ENCODE peak calls at places on chromosomes 2 and 18, in four cellular contexts. One of them, this sample, is unnamed.

GRCh38 chr2:162676515-162676914 is 162.1 kb downstream of the KCNH7 start:
- DNase-seq in 8988T: no peak
- DNase-seq in fibroblast of mammary gland: no peak
- DNase-seq in GM23248: peak; percentile 0
- DNase-seq in this sample: no peak

GRCh38 chr2:191038241-191038725 is 24.3 kb upstream of the STAT1 start:
- DNase-seq in 8988T: no peak
- DNase-seq in GM23248: peak; percentile 93
- DNase-seq in fibroblast of mammary gland: peak; percentile 96
- DNase-seq in this sample: no peak

GRCh38 chr2:88827821-88828220 is 136.3 kb downstream of the RPIA start:
- DNase-seq in 8988T: no peak
- DNase-seq in GM23248: no peak
- DNase-seq in fibroblast of mammary gland: no peak
- DNase-seq in this sample: no peak

GRCh38 chr18:59814872-59815271 is 84.9 kb upstream of the PMAIP1 start:
- DNase-seq in GM23248: peak; percentile 91
- DNase-seq in 8988T: no peak
- DNase-seq in fibroblast of mammary gland: peak; percentile 97
- DNase-seq in this sample: no peak

GRCh38 chr18:42578781-42579180 is 536.7 kb downstream of the RIT2 start:
- DNase-seq in 8988T: no peak
- DNase-seq in fibroblast of mammary gland: peak; percentile 1
- DNase-seq in GM23248: peak; percentile 50
- DNase-seq in this sample: no peak

GRCh38 chr2:54903736-54904554 is 146.3 kb downstream of the RTN4 start:
- DNase-seq in fibroblast of mammary gland: peak; percentile 99
- DNase-seq in 8988T: peak; percentile 46
- DNase-seq in GM23248: peak; percentile 99
- DNase-seq in this sample: no peak

GRCh38 chr2:3445891-3446290 is 66.4 kb downstream of the TRAPPC12 start:
- DNase-seq in 8988T: no peak
- DNase-seq in fibroblast of mammary gland: no peak
- DNase-seq in GM23248: no peak
- DNase-seq in this sample: no peak

GRCh38 chr18:56302161-56302560 is 336.2 kb downstream of the TXNL1 start:
- DNase-seq in fibroblast of mammary gland: no peak
- DNase-seq in GM23248: no peak
- DNase-seq in 8988T: no peak
- DNase-seq in this sample: no peak

GRCh38 chr2:105919826-105920225 is 175.1 kb downstream of the NCK2 start:
- DNase-seq in 8988T: no peak
- DNase-seq in fibroblast of mammary gland: peak; percentile 60
- DNase-seq in GM23248: peak; percentile 59
- DNase-seq in this sample: no peak

GRCh38 chr2:65937379-65938160 is 497.4 kb upstream of the MEIS1 start:
- DNase-seq in fibroblast of mammary gland: peak; percentile 44
- DNase-seq in 8988T: no peak
- DNase-seq in GM23248: peak; percentile 38
- DNase-seq in this sample: no peak

GRCh38 chr2:46297546-46298271 is 502 bp downstream of the EPAS1 start:
- DNase-seq in GM23248: peak; percentile 53
- DNase-seq in fibroblast of mammary gland: no peak
- DNase-seq in 8988T: peak; percentile 61
- DNase-seq in this sample: peak; percentile 83

GRCh38 chr2:177553176-177553909 is 160.8 kb downstream of the AGPS start:
- DNase-seq in 8988T: no peak
- DNase-seq in fibroblast of mammary gland: peak; percentile 54
- DNase-seq in GM23248: peak; percentile 76
- DNase-seq in this sample: no peak

GRCh38 chr2:73907840-73908452 is 15.1 kb downstream of the ACTG2 start:
- DNase-seq in GM23248: peak; percentile 54
- DNase-seq in fibroblast of mammary gland: peak; percentile 45
- DNase-seq in 8988T: no peak
- DNase-seq in this sample: peak; percentile 19

GRCh38 chr2:62536873-62537547 is 31.0 kb upstream of the TMEM17 start:
- DNase-seq in 8988T: no peak
- DNase-seq in GM23248: no peak
- DNase-seq in fibroblast of mammary gland: no peak
- DNase-seq in this sample: no peak

GRCh38 chr2:34602262-34602661 is 1003.2 kb upstream of the FAM98A start:
- DNase-seq in 8988T: no peak
- DNase-seq in fibroblast of mammary gland: no peak
- DNase-seq in GM23248: no peak
- DNase-seq in this sample: no peak

GRCh38 chr2:199738723-199739412 is 112.1 kb downstream of the FTCDNL1 start:
- DNase-seq in fibroblast of mammary gland: peak; percentile 80
- DNase-seq in GM23248: peak; percentile 75
- DNase-seq in 8988T: no peak
- DNase-seq in this sample: peak; percentile 15

GRCh38 chr2:148058641-148059040 is 37.8 kb downstream of the MBD5 start:
- DNase-seq in GM23248: peak; percentile 47
- DNase-seq in fibroblast of mammary gland: peak; percentile 31
- DNase-seq in 8988T: no peak
- DNase-seq in this sample: no peak

GRCh38 chr2:193332938-193333337 is 1138.2 kb upstream of the TMEFF2 start:
- DNase-seq in fibroblast of mammary gland: peak; percentile 38
- DNase-seq in 8988T: no peak
- DNase-seq in GM23248: no peak
- DNase-seq in this sample: no peak

GRCh38 chr18:37322497-37323035 is 243.0 kb downstream of the CELF4 start:
- DNase-seq in GM23248: peak; percentile 76
- DNase-seq in 8988T: no peak
- DNase-seq in fibroblast of mammary gland: peak; percentile 34
- DNase-seq in this sample: peak; percentile 43

GRCh38 chr2:165007162-165007744 is 51.9 kb upstream of the SLC38A11 start:
- DNase-seq in GM23248: no peak
- DNase-seq in fibroblast of mammary gland: no peak
- DNase-seq in 8988T: no peak
- DNase-seq in this sample: no peak

GRCh38 chr2:151766421-151767153 is 32.3 kb upstream of the NEB start:
- DNase-seq in 8988T: no peak
- DNase-seq in fibroblast of mammary gland: no peak
- DNase-seq in GM23248: no peak
- DNase-seq in this sample: no peak

GRCh38 chr2:3461781-3462492 is 57.4 kb downstream of the ADI1 start:
- DNase-seq in 8988T: no peak
- DNase-seq in GM23248: peak; percentile 68
- DNase-seq in fibroblast of mammary gland: peak; percentile 77
- DNase-seq in this sample: peak; percentile 59

GRCh38 chr2:227325824-227326195 is 759 bp downstream of the MFF start:
- DNase-seq in fibroblast of mammary gland: peak; percentile 53
- DNase-seq in GM23248: peak; percentile 69
- DNase-seq in 8988T: peak; percentile 20
- DNase-seq in this sample: peak; percentile 31

GRCh38 chr2:121285077-121285449 is at the start of gene TFCP2L1:
- DNase-seq in 8988T: peak; percentile 88
- DNase-seq in GM23248: peak; percentile 26
- DNase-seq in fibroblast of mammary gland: no peak
- DNase-seq in this sample: no peak

GRCh38 chr18:26286008-26286407 is 59.8 kb downstream of the TAF4B start:
- DNase-seq in fibroblast of mammary gland: no peak
- DNase-seq in 8988T: no peak
- DNase-seq in GM23248: no peak
- DNase-seq in this sample: no peak

GRCh38 chr18:44624052-44624451 is 56.6 kb upstream of the SETBP1 start:
- DNase-seq in GM23248: no peak
- DNase-seq in fibroblast of mammary gland: no peak
- DNase-seq in 8988T: no peak
- DNase-seq in this sample: no peak

GRCh38 chr2:155866477-155866876 is 466.0 kb downstream of the NR4A2 start:
- DNase-seq in GM23248: no peak
- DNase-seq in fibroblast of mammary gland: no peak
- DNase-seq in 8988T: no peak
- DNase-seq in this sample: no peak

GRCh38 chr18:67007999-67008398 is 404.1 kb upstream of the CDH19 start:
- DNase-seq in 8988T: no peak
- DNase-seq in GM23248: no peak
- DNase-seq in fibroblast of mammary gland: no peak
- DNase-seq in this sample: no peak

GRCh38 chr2:95234286-95234785 is 27.0 kb downstream of the ZNF892 start:
- DNase-seq in fibroblast of mammary gland: no peak
- DNase-seq in GM23248: no peak
- DNase-seq in 8988T: no peak
- DNase-seq in this sample: no peak

GRCh38 chr2:30786923-30787685 is 20.1 kb downstream of the CAPN13 start:
- DNase-seq in fibroblast of mammary gland: no peak
- DNase-seq in 8988T: no peak
- DNase-seq in GM23248: no peak
- DNase-seq in this sample: no peak

GRCh38 chr2:44970846-44971450 is 29.4 kb downstream of the SIX3 start:
- DNase-seq in 8988T: no peak
- DNase-seq in fibroblast of mammary gland: peak; percentile 91
- DNase-seq in GM23248: no peak
- DNase-seq in this sample: no peak

GRCh38 chr2:239720411-239721365 is 304.5 kb downstream of the NDUFA10 start:
- DNase-seq in 8988T: no peak
- DNase-seq in fibroblast of mammary gland: no peak
- DNase-seq in GM23248: peak; percentile 24
- DNase-seq in this sample: no peak

GRCh38 chr2:240374085-240374907 is 61.2 kb upstream of the GPC1 start:
- DNase-seq in GM23248: peak; percentile 96
- DNase-seq in fibroblast of mammary gland: peak; percentile 79
- DNase-seq in 8988T: peak; percentile 94
- DNase-seq in this sample: peak; percentile 52

GRCh38 chr2:230714122-230714453 is 1.4 kb downstream of the CAB39 start:
- DNase-seq in GM23248: peak; percentile 89
- DNase-seq in 8988T: no peak
- DNase-seq in fibroblast of mammary gland: peak; percentile 81
- DNase-seq in this sample: peak; percentile 54

GRCh38 chr2:279366-279765 is 8.5 kb downstream of the ALKAL2 start:
- DNase-seq in fibroblast of mammary gland: no peak
- DNase-seq in 8988T: no peak
- DNase-seq in GM23248: no peak
- DNase-seq in this sample: no peak

GRCh38 chr2:200809506-200810251 is 2.0 kb upstream of the BZW1 start:
- DNase-seq in fibroblast of mammary gland: peak; percentile 42
- DNase-seq in GM23248: peak; percentile 25
- DNase-seq in 8988T: no peak
- DNase-seq in this sample: no peak

GRCh38 chr2:191366199-191366598 is 121.0 kb downstream of the MYO1B start:
- DNase-seq in GM23248: peak; percentile 76
- DNase-seq in fibroblast of mammary gland: peak; percentile 66
- DNase-seq in 8988T: no peak
- DNase-seq in this sample: no peak

GRCh38 chr18:21448301-21448700 is 152.2 kb downstream of the ESCO1 start:
- DNase-seq in 8988T: no peak
- DNase-seq in fibroblast of mammary gland: peak; percentile 16
- DNase-seq in GM23248: peak; percentile 44
- DNase-seq in this sample: no peak

GRCh38 chr2:233414273-233414654 is 60.0 kb downstream of the DGKD start:
- DNase-seq in GM23248: peak; percentile 22
- DNase-seq in fibroblast of mammary gland: no peak
- DNase-seq in 8988T: peak; percentile 65
- DNase-seq in this sample: no peak